ENCODE peak calls at places on chromosomes 11 and 22, in ten cellular contexts. N, M, W, I, J, O, G, S, Z and E are unnamed samples.
A peak's percentile ranks its signal among the peaks of the same experiment; 100 is the strongest.

GRCh38 chr11:128457874-128458273 is 129.5 kb downstream of the ETS1 start:
- DNase-seq in N (no peak), M (no peak), W (no peak), I (no peak), J (no peak), O (no peak), G (no peak), S (no peak), Z (no peak), E (no peak)

GRCh38 chr11:8577791-8578581 is 16.0 kb downstream of the STK33 start:
- DNase-seq in N (no peak), M (peak; percentile 43), W (no peak), I (no peak), J (no peak), O (no peak), G (no peak), S (no peak), Z (no peak), E (no peak)

GRCh38 chr11:61172353-61172752 is 11.1 kb upstream of the VPS37C start:
- DNase-seq in N (no peak), M (no peak), W (peak; percentile 4), I (no peak), J (no peak), O (no peak), G (no peak), S (no peak), Z (no peak), E (no peak)

GRCh38 chr11:121844016-121844415 is 272.0 kb downstream of the BLID start:
- DNase-seq in N (no peak), M (no peak), W (no peak), I (no peak), J (no peak), O (no peak), G (no peak), S (no peak), Z (no peak), E (no peak)

GRCh38 chr11:104343578-104343977 is 179.6 kb upstream of the PDGFD start:
- DNase-seq in N (no peak), M (peak; percentile 7), W (no peak), I (no peak), J (no peak), O (no peak), G (no peak), S (no peak), Z (no peak), E (no peak)

GRCh38 chr11:132134322-132134721 is 763.9 kb downstream of the NTM start:
- DNase-seq in N (no peak), M (peak; percentile 62), W (no peak), I (no peak), J (no peak), O (no peak), G (no peak), S (no peak), Z (no peak), E (no peak)

GRCh38 chr22:30866811-30867271 is 101.7 kb downstream of the MORC2 start:
- DNase-seq in N (no peak), M (no peak), W (peak; percentile 29), I (peak; percentile 37), J (no peak), O (no peak), G (no peak), S (no peak), Z (no peak), E (no peak)

GRCh38 chr11:22657101-22657694 is 9.2 kb upstream of the GAS2 start:
- DNase-seq in N (no peak), M (no peak), W (no peak), I (no peak), J (no peak), O (no peak), G (no peak), S (no peak), Z (no peak), E (no peak)

GRCh38 chr11:7775689-7776088 is 21.1 kb downstream of the OR5P2 start:
- DNase-seq in N (no peak), M (no peak), W (no peak), I (no peak), J (no peak), O (no peak), G (no peak), S (no peak), Z (no peak), E (no peak)

GRCh38 chr11:61901353-61901858 is 10.1 kb upstream of the FADS3 start:
- DNase-seq in N (no peak), M (no peak), W (no peak), I (no peak), J (no peak), O (no peak), G (no peak), S (no peak), Z (no peak), E (no peak)

GRCh38 chr11:108825381-108825780 is 160.5 kb downstream of the DDX10 start:
- DNase-seq in N (no peak), M (peak; percentile 16), W (no peak), I (no peak), J (no peak), O (no peak), G (no peak), S (no peak), Z (no peak), E (no peak)

DNA sequence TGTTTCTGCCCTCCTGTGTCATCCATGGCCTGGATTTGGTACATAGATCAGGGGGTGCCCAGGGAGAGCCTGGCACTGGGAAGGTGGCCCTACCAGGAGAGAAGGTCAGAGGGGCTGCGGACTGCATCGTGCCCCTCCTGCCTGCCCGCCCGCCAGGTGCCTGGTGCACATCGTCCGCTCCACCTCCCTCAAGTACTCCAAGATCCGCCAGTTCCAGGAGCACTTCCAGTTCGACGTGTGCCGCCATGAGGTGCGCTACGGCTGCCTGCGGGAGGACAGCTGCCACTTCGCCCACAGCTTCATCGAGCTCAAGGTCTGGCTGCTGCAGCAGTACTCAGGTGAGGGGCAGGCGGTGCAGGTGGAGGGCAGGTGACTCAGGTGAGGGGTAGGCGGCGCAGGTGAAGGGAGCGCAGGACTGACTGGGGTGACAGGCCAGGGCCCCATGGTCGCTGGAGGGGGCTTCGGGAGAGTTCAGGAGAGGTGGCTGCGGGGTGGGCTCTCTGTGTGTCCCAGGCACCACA is 32.7 kb upstream of the TEF start:
- DNase-seq in N (no peak), M (no peak), W (no peak), I (no peak), J (no peak), O (no peak), G (no peak), S (no peak), Z (no peak), E (no peak)
- TF ChIP-seq POLR2A in N (no peak), M (no peak), W (no peak), I (no peak), J (no peak), O (no peak), G (no peak), S (no peak), Z (no peak), E (no peak)

GRCh38 chr11:68006606-68007166 is 2.8 kb upstream of the UNC93B1 start:
- DNase-seq in N (no peak), M (no peak), W (no peak), I (peak; percentile 46), J (no peak), O (no peak), G (no peak), S (no peak), Z (no peak), E (no peak)

GRCh38 chr11:68010058-68011041 is at the start of gene ALDH3B1:
- DNase-seq in N (peak; percentile 92), M (peak; percentile 70), W (peak; percentile 96), I (peak; percentile 94), J (peak; percentile 38), O (peak; percentile 88), G (peak; percentile 93), S (peak; percentile 94), Z (no peak), E (peak; percentile 89)

GRCh38 chr11:68009391-68010000 is 631 bp upstream of the ALDH3B1 start:
- DNase-seq in N (no peak), M (peak; percentile 53), W (no peak), I (peak; percentile 73), J (no peak), O (no peak), G (no peak), S (no peak), Z (no peak), E (no peak)

GRCh38 chr11:68007498-68008380 is 2.4 kb upstream of the ALDH3B1 start:
- DNase-seq in N (no peak), M (no peak), W (peak; percentile 64), I (peak; percentile 48), J (no peak), O (no peak), G (no peak), S (no peak), Z (no peak), E (no peak)

GRCh38 chr11:68008381-68009337 is 1.5 kb upstream of the ALDH3B1 start:
- DNase-seq in N (peak; percentile 73), M (no peak), W (peak; percentile 70), I (peak; percentile 85), J (no peak), O (no peak), G (peak; percentile 89), S (peak; percentile 62), Z (no peak), E (no peak)
- TF ChIP-seq POLR2A in N (no peak), M (no peak), W (no peak), I (no peak), J (no peak), O (no peak), G (no peak), S (no peak), Z (no peak), E (no peak)

DNA sequence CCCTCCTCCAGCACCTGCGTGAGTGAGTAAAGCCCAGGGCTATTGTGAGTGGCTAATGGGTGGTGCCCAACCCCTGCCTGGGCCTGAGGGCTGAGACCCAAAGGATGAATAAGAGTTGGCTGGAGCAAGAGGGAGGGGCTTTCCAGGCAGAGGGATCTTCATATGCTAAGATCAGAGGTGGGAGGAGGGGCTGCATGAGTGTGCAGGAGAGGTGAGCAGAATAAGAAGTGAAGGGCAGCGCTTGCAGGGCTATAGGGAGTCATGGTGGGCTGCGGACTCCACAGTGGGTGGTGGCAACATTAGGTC is 3.9 kb downstream of the EMID1 start:
- DNase-seq in N (no peak), M (no peak), W (no peak), I (no peak), J (no peak), O (no peak), G (no peak), S (no peak), Z (no peak), E (no peak)
- TF ChIP-seq POLR2A in N (no peak), M (no peak), W (no peak), I (no peak), J (no peak), O (no peak), G (no peak), S (no peak), Z (no peak), E (no peak)

DNA sequence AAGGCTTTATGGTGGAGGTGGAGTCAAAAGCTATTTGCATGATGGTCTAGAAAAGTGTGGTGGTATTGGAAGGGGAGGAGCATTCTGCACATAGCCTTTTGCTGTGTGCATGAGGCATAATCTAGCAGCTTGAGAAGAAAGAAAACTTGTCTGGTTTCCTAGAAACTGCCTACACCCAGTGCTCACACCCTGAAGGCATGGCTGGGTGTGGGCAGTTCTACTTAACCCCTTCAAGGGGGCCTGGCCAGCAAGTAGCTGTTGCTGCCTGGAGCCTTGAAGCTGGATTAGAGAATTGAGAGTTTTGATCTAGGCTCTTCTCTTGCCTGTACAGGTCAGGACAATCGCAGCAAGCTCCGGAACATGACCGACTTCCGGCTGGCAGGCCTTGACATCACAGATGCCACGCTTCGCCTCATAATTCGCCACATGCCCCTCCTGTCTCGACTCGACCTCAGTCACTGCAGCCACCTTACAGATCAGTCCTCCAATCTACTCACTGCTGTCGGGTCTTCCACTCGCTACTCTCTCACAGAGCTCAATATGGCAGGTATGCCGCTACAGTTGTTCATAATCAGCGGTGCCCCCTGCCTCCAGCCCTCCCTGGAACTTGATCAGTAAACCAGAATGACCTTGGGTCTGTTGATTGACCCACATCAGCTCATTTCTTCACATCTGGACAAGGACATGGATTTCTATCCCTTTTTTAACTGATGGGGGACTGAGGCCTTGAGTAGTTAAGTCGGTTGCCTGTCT is 12.2 kb upstream of the GRK2 start:
- DNase-seq in N (no peak), M (no peak), W (peak; percentile 42), I (no peak), J (no peak), O (no peak), G (no peak), S (peak; percentile 14), Z (no peak), E (no peak)
- TF ChIP-seq POLR2A in N (no peak), M (no peak), W (no peak), I (no peak), J (no peak), O (no peak), G (no peak), S (no peak), Z (no peak), E (no peak)